ENCODE peak calls at places on chromosomes 16 and 17, in six cellular contexts. One of them, this sample, is unnamed.

GRCh38 chr16:80054656-80055055 is 454.1 kb upstream of the MAF start:
- DNase-seq in lower lobe of right lung: no peak
- DNase-seq in AG10803: no peak
- DNase-seq in GM13977: no peak
- DNase-seq in astrocyte of the cerebellum: no peak
- DNase-seq in GM10248: no peak
- DNase-seq in this sample: no peak

GRCh38 chr17:50550661-50551432 is 3.9 kb downstream of the SPATA20 start:
- DNase-seq in lower lobe of right lung: peak
- DNase-seq in AG10803: peak
- DNase-seq in GM13977: no peak
- DNase-seq in astrocyte of the cerebellum: peak
- DNase-seq in GM10248: no peak
- DNase-seq in this sample: peak

GRCh38 chr17:8124350-8125195 is 667 bp upstream of the HES7 start:
- DNase-seq in lower lobe of right lung: no peak
- DNase-seq in AG10803: peak
- DNase-seq in GM13977: no peak
- DNase-seq in astrocyte of the cerebellum: no peak
- DNase-seq in GM10248: no peak
- DNase-seq in this sample: peak

GRCh38 chr17:72554508-72554907 is 433.7 kb downstream of the SOX9 start:
- DNase-seq in lower lobe of right lung: peak
- DNase-seq in AG10803: no peak
- DNase-seq in GM13977: no peak
- DNase-seq in astrocyte of the cerebellum: no peak
- DNase-seq in GM10248: no peak
- DNase-seq in this sample: no peak

GRCh38 chr17:3695129-3695722 is 729 bp downstream of the P2RX5 start:
- DNase-seq in lower lobe of right lung: no peak
- DNase-seq in AG10803: no peak
- DNase-seq in GM13977: no peak
- DNase-seq in astrocyte of the cerebellum: no peak
- DNase-seq in GM10248: no peak
- DNase-seq in this sample: peak

GRCh38 chr17:4747847-4748246 is 8.1 kb upstream of the CXCL16 start:
- DNase-seq in lower lobe of right lung: peak
- DNase-seq in AG10803: peak
- DNase-seq in GM13977: peak
- DNase-seq in astrocyte of the cerebellum: no peak
- DNase-seq in GM10248: no peak
- DNase-seq in this sample: no peak

GRCh38 chr16:55948230-55948629 is 73.1 kb upstream of the CES5A start:
- DNase-seq in lower lobe of right lung: no peak
- DNase-seq in AG10803: no peak
- DNase-seq in GM13977: no peak
- DNase-seq in astrocyte of the cerebellum: no peak
- DNase-seq in GM10248: no peak
- DNase-seq in this sample: no peak

GRCh38 chr17:17114592-17115225 is 72.5 kb downstream of the MPRIP start:
- DNase-seq in lower lobe of right lung: no peak
- DNase-seq in AG10803: no peak
- DNase-seq in GM13977: no peak
- DNase-seq in astrocyte of the cerebellum: no peak
- DNase-seq in GM10248: peak
- DNase-seq in this sample: no peak

GRCh38 chr16:5468488-5468887 is 370.9 kb upstream of the EEF2KMT start:
- DNase-seq in lower lobe of right lung: no peak
- DNase-seq in AG10803: no peak
- DNase-seq in GM13977: no peak
- DNase-seq in astrocyte of the cerebellum: no peak
- DNase-seq in GM10248: no peak
- DNase-seq in this sample: no peak

GRCh38 chr16:47036201-47036600 is 62.7 kb upstream of the DNAJA2 start:
- DNase-seq in lower lobe of right lung: no peak
- DNase-seq in AG10803: no peak
- DNase-seq in GM13977: no peak
- DNase-seq in astrocyte of the cerebellum: no peak
- DNase-seq in GM10248: no peak
- DNase-seq in this sample: no peak

GRCh38 chr17:76427457-76428231 is 25.3 kb downstream of the UBE2O start:
- DNase-seq in lower lobe of right lung: no peak
- DNase-seq in AG10803: peak
- DNase-seq in GM13977: no peak
- DNase-seq in astrocyte of the cerebellum: no peak
- DNase-seq in GM10248: no peak
- DNase-seq in this sample: peak

GRCh38 chr17:19004601-19005441 is at the start of gene FAM83G:
- DNase-seq in lower lobe of right lung: peak
- DNase-seq in AG10803: peak
- DNase-seq in GM13977: peak
- DNase-seq in astrocyte of the cerebellum: peak
- DNase-seq in GM10248: peak
- DNase-seq in this sample: peak

GRCh38 chr17:76204277-76204676 is 36.0 kb downstream of the RNF157 start:
- DNase-seq in lower lobe of right lung: no peak
- DNase-seq in AG10803: peak
- DNase-seq in GM13977: no peak
- DNase-seq in astrocyte of the cerebellum: peak
- DNase-seq in GM10248: no peak
- DNase-seq in this sample: peak

GRCh38 chr17:28937044-28937729 is 14.1 kb downstream of the PHF12 start:
- DNase-seq in lower lobe of right lung: no peak
- DNase-seq in AG10803: peak
- DNase-seq in GM13977: no peak
- DNase-seq in astrocyte of the cerebellum: no peak
- DNase-seq in GM10248: no peak
- DNase-seq in this sample: peak

GRCh38 chr16:7257026-7257425 is 75.6 kb upstream of the RBFOX1 start:
- DNase-seq in lower lobe of right lung: no peak
- DNase-seq in AG10803: no peak
- DNase-seq in GM13977: no peak
- DNase-seq in astrocyte of the cerebellum: no peak
- DNase-seq in GM10248: no peak
- DNase-seq in this sample: no peak

GRCh38 chr17:1159781-1160180 is 20.0 kb downstream of the ABR start:
- DNase-seq in lower lobe of right lung: no peak
- DNase-seq in AG10803: no peak
- DNase-seq in GM13977: no peak
- DNase-seq in astrocyte of the cerebellum: no peak
- DNase-seq in GM10248: no peak
- DNase-seq in this sample: no peak

GRCh38 chr17:5563451-5563850 is 20.9 kb downstream of the NLRP1 start:
- DNase-seq in lower lobe of right lung: no peak
- DNase-seq in AG10803: peak
- DNase-seq in GM13977: no peak
- DNase-seq in astrocyte of the cerebellum: no peak
- DNase-seq in GM10248: no peak
- DNase-seq in this sample: no peak

GRCh38 chr17:48746916-48747444 is 18.4 kb upstream of the HOXB13 start:
- DNase-seq in lower lobe of right lung: no peak
- DNase-seq in AG10803: no peak
- DNase-seq in GM13977: no peak
- DNase-seq in astrocyte of the cerebellum: no peak
- DNase-seq in GM10248: no peak
- DNase-seq in this sample: no peak

GRCh38 chr17:28249706-28250105 is 69.3 kb upstream of the TMEM97 start:
- DNase-seq in lower lobe of right lung: no peak
- DNase-seq in AG10803: no peak
- DNase-seq in GM13977: no peak
- DNase-seq in astrocyte of the cerebellum: no peak
- DNase-seq in GM10248: no peak
- DNase-seq in this sample: no peak

GRCh38 chr17:31339906-31340661 is 18.7 kb upstream of the EVI2A start:
- DNase-seq in lower lobe of right lung: no peak
- DNase-seq in AG10803: peak
- DNase-seq in GM13977: no peak
- DNase-seq in astrocyte of the cerebellum: peak
- DNase-seq in GM10248: no peak
- DNase-seq in this sample: peak

GRCh38 chr17:57956311-57957119 is 1.3 kb upstream of the CUEDC1 start:
- DNase-seq in lower lobe of right lung: no peak
- DNase-seq in AG10803: no peak
- DNase-seq in GM13977: peak
- DNase-seq in astrocyte of the cerebellum: no peak
- DNase-seq in GM10248: peak
- DNase-seq in this sample: no peak

GRCh38 chr17:47257651-47258339 is 4.2 kb downstream of the ITGB3 start:
- DNase-seq in lower lobe of right lung: no peak
- DNase-seq in AG10803: peak
- DNase-seq in GM13977: no peak
- DNase-seq in astrocyte of the cerebellum: peak
- DNase-seq in GM10248: no peak
- DNase-seq in this sample: peak

GRCh38 chr16:56362057-56362655 is 63.2 kb downstream of the AMFR start:
- DNase-seq in lower lobe of right lung: no peak
- DNase-seq in AG10803: no peak
- DNase-seq in GM13977: no peak
- DNase-seq in astrocyte of the cerebellum: no peak
- DNase-seq in GM10248: no peak
- DNase-seq in this sample: no peak

GRCh38 chr16:24255446-24256352 is at the start of gene CACNG3:
- DNase-seq in lower lobe of right lung: peak
- DNase-seq in AG10803: peak
- DNase-seq in GM13977: peak
- DNase-seq in astrocyte of the cerebellum: no peak
- DNase-seq in GM10248: peak
- DNase-seq in this sample: peak

GRCh38 chr16:85386467-85387170 is 226.5 kb upstream of the GSE1 start:
- DNase-seq in lower lobe of right lung: peak
- DNase-seq in AG10803: no peak
- DNase-seq in GM13977: no peak
- DNase-seq in astrocyte of the cerebellum: no peak
- DNase-seq in GM10248: no peak
- DNase-seq in this sample: no peak

GRCh38 chr17:21689604-21690003 is 2.7 kb upstream of the KCNJ18 start:
- DNase-seq in lower lobe of right lung: no peak
- DNase-seq in AG10803: peak
- DNase-seq in GM13977: no peak
- DNase-seq in astrocyte of the cerebellum: peak
- DNase-seq in GM10248: no peak
- DNase-seq in this sample: peak

GRCh38 chr17:45353047-45353446 is 36.2 kb upstream of the MAP3K14 start:
- DNase-seq in lower lobe of right lung: no peak
- DNase-seq in AG10803: no peak
- DNase-seq in GM13977: peak
- DNase-seq in astrocyte of the cerebellum: no peak
- DNase-seq in GM10248: peak
- DNase-seq in this sample: no peak

GRCh38 chr17:40433551-40434384 is 9.5 kb upstream of the IGFBP4 start:
- DNase-seq in lower lobe of right lung: no peak
- DNase-seq in AG10803: no peak
- DNase-seq in GM13977: no peak
- DNase-seq in astrocyte of the cerebellum: no peak
- DNase-seq in GM10248: no peak
- DNase-seq in this sample: peak

GRCh38 chr17:40431231-40431602 is 12.0 kb upstream of the IGFBP4 start:
- DNase-seq in lower lobe of right lung: no peak
- DNase-seq in AG10803: no peak
- DNase-seq in GM13977: no peak
- DNase-seq in astrocyte of the cerebellum: no peak
- DNase-seq in GM10248: no peak
- DNase-seq in this sample: no peak

GRCh38 chr17:40427002-40427491 is 9.4 kb upstream of the TOP2A start:
- DNase-seq in lower lobe of right lung: no peak
- DNase-seq in AG10803: no peak
- DNase-seq in GM13977: no peak
- DNase-seq in astrocyte of the cerebellum: no peak
- DNase-seq in GM10248: no peak
- DNase-seq in this sample: no peak

GRCh38 chr17:40432864-40433528 is 10.3 kb upstream of the IGFBP4 start:
- DNase-seq in lower lobe of right lung: no peak
- DNase-seq in AG10803: peak
- DNase-seq in GM13977: no peak
- DNase-seq in astrocyte of the cerebellum: no peak
- DNase-seq in GM10248: no peak
- DNase-seq in this sample: no peak

GRCh38 chr17:40430272-40431230 is 12.7 kb upstream of the IGFBP4 start:
- DNase-seq in lower lobe of right lung: no peak
- DNase-seq in AG10803: no peak
- DNase-seq in GM13977: no peak
- DNase-seq in astrocyte of the cerebellum: no peak
- DNase-seq in GM10248: no peak
- DNase-seq in this sample: no peak
- TF ChIP-seq CTCF in lower lobe of right lung: no peak
- TF ChIP-seq CTCF in AG10803: no peak
- TF ChIP-seq CTCF in GM13977: no peak
- TF ChIP-seq CTCF in astrocyte of the cerebellum: no peak
- TF ChIP-seq CTCF in GM10248: no peak
- TF ChIP-seq CTCF in this sample: no peak

GRCh38 chr17:38557395-38557794 is 48.4 kb downstream of the SRCIN1 start:
- DNase-seq in lower lobe of right lung: no peak
- DNase-seq in AG10803: no peak
- DNase-seq in GM13977: no peak
- DNase-seq in astrocyte of the cerebellum: no peak
- DNase-seq in GM10248: no peak
- DNase-seq in this sample: no peak
- TF ChIP-seq CTCF in lower lobe of right lung: no peak
- TF ChIP-seq CTCF in AG10803: no peak
- TF ChIP-seq CTCF in GM13977: no peak
- TF ChIP-seq CTCF in astrocyte of the cerebellum: no peak
- TF ChIP-seq CTCF in GM10248: no peak
- TF ChIP-seq CTCF in this sample: no peak

GRCh38 chr17:35089846-35090193 is 26.3 kb upstream of the RFFL start:
- DNase-seq in lower lobe of right lung: peak
- DNase-seq in AG10803: peak
- DNase-seq in GM13977: peak
- DNase-seq in astrocyte of the cerebellum: no peak
- DNase-seq in GM10248: no peak
- DNase-seq in this sample: peak
- TF ChIP-seq CTCF in lower lobe of right lung: no peak
- TF ChIP-seq CTCF in AG10803: peak
- TF ChIP-seq CTCF in GM13977: no peak
- TF ChIP-seq CTCF in astrocyte of the cerebellum: no peak
- TF ChIP-seq CTCF in GM10248: no peak
- TF ChIP-seq CTCF in this sample: no peak

DNA sequence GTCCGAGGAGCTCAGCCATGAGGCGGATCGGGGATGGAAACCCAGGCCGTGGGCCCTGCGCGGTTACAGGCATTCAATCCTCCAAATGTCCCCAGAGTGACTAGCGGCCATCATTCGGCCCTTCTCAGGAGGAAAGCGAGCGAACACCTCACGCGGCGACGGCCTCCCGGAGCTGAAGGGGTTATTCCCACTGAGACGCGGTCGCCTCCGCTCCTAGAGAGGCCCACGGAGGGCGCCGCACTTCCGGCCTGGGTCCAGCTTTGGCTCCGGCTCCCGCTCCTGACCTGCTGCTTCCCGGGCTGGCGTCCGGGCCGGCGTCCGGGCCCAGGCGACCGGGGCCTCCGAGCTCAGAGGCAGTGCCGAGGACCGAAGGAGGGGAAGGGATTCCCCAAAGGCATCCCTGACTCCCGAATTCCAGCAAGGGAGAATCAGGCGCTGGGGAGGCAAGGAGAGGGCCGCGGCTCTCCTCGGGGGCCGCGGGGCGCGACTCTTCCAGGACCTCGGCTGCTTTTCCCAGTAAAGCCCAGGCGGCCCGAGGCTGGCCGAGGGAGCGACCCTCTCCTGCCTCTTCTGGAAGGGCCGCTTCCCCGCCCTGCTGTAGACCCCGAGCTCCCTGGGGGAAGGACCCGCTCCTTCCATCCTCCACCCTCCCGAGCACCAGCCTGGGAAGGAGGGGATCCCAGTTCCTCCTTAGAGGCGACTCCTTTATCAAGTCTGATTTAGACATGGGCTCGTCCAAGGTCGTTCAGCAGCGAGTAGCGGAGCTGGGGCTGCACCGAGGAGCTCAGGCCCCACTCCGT is 18.6 kb upstream of the ZNF629 start:
- DNase-seq in lower lobe of right lung: peak
- DNase-seq in AG10803: peak
- DNase-seq in GM13977: peak
- DNase-seq in astrocyte of the cerebellum: no peak
- DNase-seq in GM10248: peak
- DNase-seq in this sample: peak
- TF ChIP-seq CTCF in lower lobe of right lung: no peak
- TF ChIP-seq CTCF in AG10803: peak
- TF ChIP-seq CTCF in GM13977: no peak
- TF ChIP-seq CTCF in astrocyte of the cerebellum: no peak
- TF ChIP-seq CTCF in GM10248: no peak
- TF ChIP-seq CTCF in this sample: no peak

This sample was measured in MCF 10A.